ENCODE peak calls at places on chromosomes 6 and 20, in nine cellular contexts. One of them, this sample, is unnamed.

GRCh38 chr6:109308018-109308492 is 74.2 kb downstream of the CD164 start:
- DNase-seq in NCI-H1694 treated with DMSO at 0.1 percent for 48 hours: no peak
- DNase-seq in myocyte: peak
- DNase-seq in HT1080: peak
- DNase-seq in psoas muscle: peak
- DNase-seq in BJ: peak
- DNase-seq in stimulated activated CD4-positive, alpha-beta T cell treated with anti-CD3 and anti-CD28 coated beads, Interleukin-4, amount 100 ng/mL, for 24 hours: peak
- DNase-seq in NCI-H1417: no peak
- DNase-seq in NCI-H1092: no peak
- DNase-seq in this sample: peak

GRCh38 chr20:43375586-43375985 is 82.1 kb upstream of the SRSF6 start:
- DNase-seq in NCI-H1694 treated with DMSO at 0.1 percent for 48 hours: no peak
- DNase-seq in myocyte: no peak
- DNase-seq in HT1080: peak
- DNase-seq in psoas muscle: no peak
- DNase-seq in BJ: no peak
- DNase-seq in stimulated activated CD4-positive, alpha-beta T cell treated with anti-CD3 and anti-CD28 coated beads, Interleukin-4, amount 100 ng/mL, for 24 hours: no peak
- DNase-seq in NCI-H1417: no peak
- DNase-seq in NCI-H1092: no peak
- DNase-seq in this sample: no peak

GRCh38 chr6:203663-204062 is 88.6 kb upstream of the DUSP22 start:
- DNase-seq in NCI-H1694 treated with DMSO at 0.1 percent for 48 hours: no peak
- DNase-seq in myocyte: no peak
- DNase-seq in HT1080: no peak
- DNase-seq in psoas muscle: no peak
- DNase-seq in BJ: no peak
- DNase-seq in stimulated activated CD4-positive, alpha-beta T cell treated with anti-CD3 and anti-CD28 coated beads, Interleukin-4, amount 100 ng/mL, for 24 hours: no peak
- DNase-seq in NCI-H1417: no peak
- DNase-seq in NCI-H1092: no peak
- DNase-seq in this sample: no peak

GRCh38 chr6:9540534-9541126 is 874.2 kb downstream of the TFAP2A start:
- DNase-seq in NCI-H1694 treated with DMSO at 0.1 percent for 48 hours: peak
- DNase-seq in myocyte: peak
- DNase-seq in HT1080: peak
- DNase-seq in psoas muscle: no peak
- DNase-seq in BJ: no peak
- DNase-seq in stimulated activated CD4-positive, alpha-beta T cell treated with anti-CD3 and anti-CD28 coated beads, Interleukin-4, amount 100 ng/mL, for 24 hours: no peak
- DNase-seq in NCI-H1417: peak
- DNase-seq in NCI-H1092: no peak
- DNase-seq in this sample: peak

GRCh38 chr20:15930324-15931305 is 642.6 kb downstream of the KIF16B start:
- DNase-seq in NCI-H1694 treated with DMSO at 0.1 percent for 48 hours: peak
- DNase-seq in myocyte: peak
- DNase-seq in HT1080: peak
- DNase-seq in psoas muscle: no peak
- DNase-seq in BJ: peak
- DNase-seq in stimulated activated CD4-positive, alpha-beta T cell treated with anti-CD3 and anti-CD28 coated beads, Interleukin-4, amount 100 ng/mL, for 24 hours: no peak
- DNase-seq in NCI-H1417: no peak
- DNase-seq in NCI-H1092: peak
- DNase-seq in this sample: peak

GRCh38 chr6:113755449-113756289 is 101.5 kb upstream of the MARCKS start:
- DNase-seq in NCI-H1694 treated with DMSO at 0.1 percent for 48 hours: no peak
- DNase-seq in myocyte: peak
- DNase-seq in HT1080: no peak
- DNase-seq in psoas muscle: no peak
- DNase-seq in BJ: no peak
- DNase-seq in stimulated activated CD4-positive, alpha-beta T cell treated with anti-CD3 and anti-CD28 coated beads, Interleukin-4, amount 100 ng/mL, for 24 hours: no peak
- DNase-seq in NCI-H1417: no peak
- DNase-seq in NCI-H1092: no peak
- DNase-seq in this sample: no peak

GRCh38 chr6:162078126-162078525 is 649.4 kb downstream of the PRKN start:
- DNase-seq in NCI-H1694 treated with DMSO at 0.1 percent for 48 hours: no peak
- DNase-seq in myocyte: no peak
- DNase-seq in HT1080: no peak
- DNase-seq in psoas muscle: no peak
- DNase-seq in BJ: no peak
- DNase-seq in stimulated activated CD4-positive, alpha-beta T cell treated with anti-CD3 and anti-CD28 coated beads, Interleukin-4, amount 100 ng/mL, for 24 hours: no peak
- DNase-seq in NCI-H1417: no peak
- DNase-seq in NCI-H1092: no peak
- DNase-seq in this sample: no peak

GRCh38 chr6:29516108-29516507 is 28.4 kb upstream of the MAS1L start:
- DNase-seq in NCI-H1694 treated with DMSO at 0.1 percent for 48 hours: no peak
- DNase-seq in myocyte: peak
- DNase-seq in HT1080: peak
- DNase-seq in psoas muscle: no peak
- DNase-seq in BJ: no peak
- DNase-seq in stimulated activated CD4-positive, alpha-beta T cell treated with anti-CD3 and anti-CD28 coated beads, Interleukin-4, amount 100 ng/mL, for 24 hours: peak
- DNase-seq in NCI-H1417: peak
- DNase-seq in NCI-H1092: no peak
- DNase-seq in this sample: peak

GRCh38 chr6:3566812-3567211 is 110.0 kb upstream of the SLC22A23 start:
- DNase-seq in NCI-H1694 treated with DMSO at 0.1 percent for 48 hours: no peak
- DNase-seq in myocyte: peak
- DNase-seq in HT1080: peak
- DNase-seq in psoas muscle: no peak
- DNase-seq in BJ: peak
- DNase-seq in stimulated activated CD4-positive, alpha-beta T cell treated with anti-CD3 and anti-CD28 coated beads, Interleukin-4, amount 100 ng/mL, for 24 hours: no peak
- DNase-seq in NCI-H1417: no peak
- DNase-seq in NCI-H1092: no peak
- DNase-seq in this sample: peak

GRCh38 chr6:19578489-19578888 is 258.7 kb upstream of the ID4 start:
- DNase-seq in NCI-H1694 treated with DMSO at 0.1 percent for 48 hours: no peak
- DNase-seq in myocyte: no peak
- DNase-seq in HT1080: no peak
- DNase-seq in psoas muscle: no peak
- DNase-seq in BJ: peak
- DNase-seq in stimulated activated CD4-positive, alpha-beta T cell treated with anti-CD3 and anti-CD28 coated beads, Interleukin-4, amount 100 ng/mL, for 24 hours: no peak
- DNase-seq in NCI-H1417: no peak
- DNase-seq in NCI-H1092: no peak
- DNase-seq in this sample: no peak

GRCh38 chr6:104477569-104477968 is 382.1 kb downstream of the HACE1 start:
- DNase-seq in NCI-H1694 treated with DMSO at 0.1 percent for 48 hours: no peak
- DNase-seq in myocyte: no peak
- DNase-seq in HT1080: no peak
- DNase-seq in psoas muscle: no peak
- DNase-seq in BJ: no peak
- DNase-seq in stimulated activated CD4-positive, alpha-beta T cell treated with anti-CD3 and anti-CD28 coated beads, Interleukin-4, amount 100 ng/mL, for 24 hours: no peak
- DNase-seq in NCI-H1417: no peak
- DNase-seq in NCI-H1092: no peak
- DNase-seq in this sample: no peak